ENCODE peak calls at places on chromosomes 11 and 22, in five cellular contexts. Y is GOT3; V is retina; H is OCI-LY7; I is activated CD4-positive, alpha-beta T cell treated with anti-CD3 and anti-CD28 coated beads for 48 hours. Q is an unnamed sample.

GRCh38 chr22:49449811-49450386 is 377.8 kb downstream of the BRD1 start:
- DNase-seq in Y (no peak), V (no peak), H (no peak), I (no peak), Q (no peak)

GRCh38 chr11:45332486-45332934 is 46.4 kb upstream of the SYT13 start:
- DNase-seq in Y (no peak), V (peak), H (peak), I (peak), Q (peak)

GRCh38 chr22:43131773-43132501 is 11.3 kb downstream of the MCAT start:
- DNase-seq in Y (no peak), V (no peak), H (no peak), I (no peak), Q (no peak)

GRCh38 chr11:44631831-44632230 is 66.4 kb downstream of the CD82 start:
- DNase-seq in Y (no peak), V (no peak), H (no peak), I (no peak), Q (no peak)

GRCh38 chr22:30777589-30777988 is 82.9 kb downstream of the OSBP2 start:
- DNase-seq in Y (no peak), V (peak), H (no peak), I (no peak), Q (no peak)

GRCh38 chr11:9074338-9075029 is 16.9 kb downstream of the SCUBE2 start:
- DNase-seq in Y (no peak), V (no peak), H (no peak), I (no peak), Q (no peak)

GRCh38 chr11:130606781-130607511 is 158.5 kb downstream of the ADAMTS15 start:
- DNase-seq in Y (no peak), V (no peak), H (no peak), I (no peak), Q (no peak)

GRCh38 chr11:63736864-63737263 is 31.7 kb downstream of the ZFTA start:
- DNase-seq in Y (no peak), V (no peak), H (no peak), I (no peak), Q (no peak)

GRCh38 chr11:7826316-7826715 is 29.6 kb upstream of the OR5P2 start:
- DNase-seq in Y (no peak), V (no peak), H (no peak), I (no peak), Q (no peak)

GRCh38 chr11:61711493-61711892 is 31.3 kb downstream of the DAGLA start:
- DNase-seq in Y (no peak), V (peak), H (no peak), I (no peak), Q (no peak)

GRCh38 chr22:41092023-41092817 is at the start of gene EP300:
- DNase-seq in Y (peak), V (peak), H (peak), I (peak), Q (peak)

GRCh38 chr11:74507582-74507981 is 14.1 kb upstream of the LIPT2 start:
- DNase-seq in Y (no peak), V (no peak), H (no peak), I (no peak), Q (no peak)

GRCh38 chr22:45341503-45341902 is 31.8 kb downstream of the FAM118A start:
- DNase-seq in Y (no peak), V (no peak), H (no peak), I (peak), Q (peak)

GRCh38 chr11:119694334-119694733 is 34.7 kb downstream of the NECTIN1 start:
- DNase-seq in Y (no peak), V (no peak), H (peak), I (no peak), Q (peak)

GRCh38 chr11:27204527-27204926 is 158.5 kb downstream of the CCDC34 start:
- DNase-seq in Y (no peak), V (no peak), H (peak), I (peak), Q (peak)

GRCh38 chr11:74141274-74141695 is 29.5 kb downstream of the C2CD3 start:
- DNase-seq in Y (no peak), V (no peak), H (no peak), I (no peak), Q (no peak)

GRCh38 chr11:77473801-77474508 is at the start of gene PAK1:
- DNase-seq in Y (peak), V (peak), H (no peak), I (peak), Q (peak)

Q was measured in GM12865.